ENCODE peak calls at places on chromosomes 3 and 15, in four cellular contexts. One of them, this sample, is unnamed.

GRCh38 chr15:92655178-92655995 is at the start of gene FAM174B:
- DNase-seq in HFFc6: no peak
- DNase-seq in astrocyte of the cerebellum: no peak
- DNase-seq in GM06990: peak
- DNase-seq in this sample: no peak

GRCh38 chr3:142802891-142803290 is 79.1 kb downstream of the TRPC1 start:
- DNase-seq in HFFc6: no peak
- DNase-seq in GM06990: no peak
- DNase-seq in astrocyte of the cerebellum: no peak
- DNase-seq in this sample: no peak

GRCh38 chr3:141413387-141414140 is 45.3 kb downstream of the ZBTB38 start:
- DNase-seq in astrocyte of the cerebellum: no peak
- DNase-seq in HFFc6: no peak
- DNase-seq in GM06990: no peak
- DNase-seq in this sample: no peak

GRCh38 chr3:143482106-143483088 is 362.8 kb downstream of the CHST2 start:
- DNase-seq in GM06990: no peak
- DNase-seq in HFFc6: no peak
- DNase-seq in astrocyte of the cerebellum: no peak
- DNase-seq in this sample: peak

GRCh38 chr15:38252481-38253311 is at the start of gene SPRED1:
- DNase-seq in astrocyte of the cerebellum: no peak
- DNase-seq in HFFc6: peak
- DNase-seq in GM06990: peak
- DNase-seq in this sample: peak

GRCh38 chr15:74613953-74614743 is 1.5 kb upstream of the CLK3 start:
- DNase-seq in astrocyte of the cerebellum: no peak
- DNase-seq in GM06990: no peak
- DNase-seq in HFFc6: no peak
- DNase-seq in this sample: no peak

GRCh38 chr15:45635191-45635638 is 386 bp downstream of the SQOR start:
- DNase-seq in HFFc6: peak
- DNase-seq in astrocyte of the cerebellum: no peak
- DNase-seq in GM06990: no peak
- DNase-seq in this sample: peak

GRCh38 chr15:23855260-23855659 is 168.2 kb upstream of the NDN start:
- DNase-seq in astrocyte of the cerebellum: no peak
- DNase-seq in GM06990: no peak
- DNase-seq in HFFc6: no peak
- DNase-seq in this sample: no peak

GRCh38 chr3:16192176-16192811 is 17.8 kb downstream of the GALNT15 start:
- DNase-seq in HFFc6: no peak
- DNase-seq in astrocyte of the cerebellum: no peak
- DNase-seq in GM06990: no peak
- DNase-seq in this sample: no peak

GRCh38 chr15:78456391-78456790 is 18.4 kb downstream of the IREB2 start:
- DNase-seq in HFFc6: no peak
- DNase-seq in astrocyte of the cerebellum: no peak
- DNase-seq in GM06990: no peak
- DNase-seq in this sample: no peak

GRCh38 chr3:31312400-31312799 is 220.3 kb upstream of the STT3B start:
- DNase-seq in astrocyte of the cerebellum: no peak
- DNase-seq in HFFc6: no peak
- DNase-seq in GM06990: no peak
- DNase-seq in this sample: no peak

GRCh38 chr15:91128028-91128427 is 28.0 kb downstream of the SV2B start:
- DNase-seq in HFFc6: no peak
- DNase-seq in astrocyte of the cerebellum: no peak
- DNase-seq in GM06990: no peak
- DNase-seq in this sample: no peak

This sample was measured in RCC 7860.